ENCODE peak calls at places on chromosome 9, in seven cellular contexts. V is RWPE1, K is neural progenitor cell, O is A549, B is GM20000, P is dorsolateral prefrontal cortex, X is GM10248. E is an unnamed sample.

GRCh38 chr9:130286781-130287428 is 21.3 kb downstream of the HMCN2 start:
- DNase-seq in V (no peak), K (no peak), O (no peak), B (no peak), P (no peak), X (no peak), E (no peak)

GRCh38 chr9:101138516-101138915 is 110.0 kb downstream of the PLPPR1 start:
- DNase-seq in V (no peak), K (no peak), O (no peak), B (no peak), P (no peak), X (no peak), E (no peak)

GRCh38 chr9:136140966-136141365 is 22.3 kb upstream of the TMEM250 start:
- DNase-seq in V (no peak), K (no peak), O (no peak), B (no peak), P (no peak), X (no peak), E (no peak)

GRCh38 chr9:20854444-20854843 is 170.4 kb downstream of the FOCAD start:
- DNase-seq in V (no peak), K (no peak), O (no peak), B (no peak), P (no peak), X (no peak), E (no peak)

GRCh38 chr9:9142001-9142400 is 1342.4 kb upstream of the DMAC1 start:
- DNase-seq in V (no peak), K (peak; percentile 8), O (no peak), B (no peak), P (no peak), X (no peak), E (no peak)

GRCh38 chr9:6068983-6069382 is 53.6 kb upstream of the RANBP6 start:
- DNase-seq in V (no peak), K (no peak), O (no peak), B (peak; percentile 70), P (no peak), X (peak; percentile 74), E (no peak)

GRCh38 chr9:29966247-29966646 is 2393.0 kb upstream of the C9orf72 start:
- DNase-seq in V (peak; percentile 46), K (no peak), O (no peak), B (no peak), P (no peak), X (no peak), E (peak; percentile 56)

GRCh38 chr9:114501786-114502682 is 3.2 kb downstream of the WHRN start:
- DNase-seq in V (peak; percentile 75), K (peak; percentile 83), O (peak; percentile 53), B (no peak), P (peak; percentile 48), X (no peak), E (no peak)

GRCh38 chr9:131391504-131391903 is 2.4 kb upstream of the PRRC2B start:
- DNase-seq in V (no peak), K (no peak), O (no peak), B (no peak), P (no peak), X (no peak), E (no peak)

GRCh38 chr9:73154760-73155159 is 3.1 kb downstream of the ANXA1 start:
- DNase-seq in V (no peak), K (no peak), O (no peak), B (no peak), P (no peak), X (no peak), E (no peak)

GRCh38 chr9:129313331-129313955 is 135.4 kb upstream of the IER5L start:
- DNase-seq in V (no peak), K (no peak), O (no peak), B (no peak), P (peak; percentile 10), X (peak; percentile 13), E (no peak)

GRCh38 chr9:108439967-108440366 is 415.8 kb downstream of the ACTL7B start:
- DNase-seq in V (peak; percentile 68), K (no peak), O (no peak), B (no peak), P (no peak), X (no peak), E (peak; percentile 82)

GRCh38 chr9:137955224-137955570 is 77.6 kb downstream of the CACNA1B start:
- DNase-seq in V (no peak), K (no peak), O (no peak), B (no peak), P (no peak), X (peak; percentile 10), E (no peak)

GRCh38 chr9:126613656-126614055 is at the start of gene LMX1B:
- DNase-seq in V (peak; percentile 85), K (peak; percentile 88), O (peak; percentile 89), B (peak; percentile 45), P (no peak), X (no peak), E (no peak)

GRCh38 chr9:86352440-86353106 is 1.6 kb downstream of the TUT7 start:
- DNase-seq in V (no peak), K (no peak), O (no peak), B (peak; percentile 32), P (no peak), X (no peak), E (no peak)

GRCh38 chr9:13787234-13787833 is 507.8 kb upstream of the MPDZ start:
- DNase-seq in V (no peak), K (no peak), O (no peak), B (no peak), P (no peak), X (no peak), E (no peak)

GRCh38 chr9:128819716-128820664 is 1.7 kb downstream of the ENDOG start:
- DNase-seq in V (no peak), K (peak; percentile 25), O (no peak), B (no peak), P (peak; percentile 41), X (no peak), E (peak; percentile 17)

GRCh38 chr9:123947326-123947725 is 17.4 kb upstream of the DENND1A start:
- DNase-seq in V (no peak), K (no peak), O (no peak), B (no peak), P (no peak), X (no peak), E (no peak)

GRCh38 chr9:137113385-137114159 is 961 bp downstream of the DPP7 start:
- DNase-seq in V (no peak), K (no peak), O (no peak), B (peak; percentile 79), P (no peak), X (peak; percentile 58), E (no peak)

GRCh38 chr9:96413312-96414221 is 4.6 kb downstream of the ZNF367 start:
- DNase-seq in V (no peak), K (no peak), O (no peak), B (no peak), P (peak; percentile 34), X (peak; percentile 34), E (no peak)

GRCh38 chr9:5838884-5839571 is 6.1 kb upstream of the ERMP1 start:
- DNase-seq in V (peak; percentile 76), K (no peak), O (peak; percentile 96), B (no peak), P (no peak), X (no peak), E (peak; percentile 61)

GRCh38 chr9:93087971-93088655 is 7.9 kb upstream of the CARD19 start:
- DNase-seq in V (no peak), K (peak; percentile 0), O (no peak), B (no peak), P (no peak), X (no peak), E (no peak)

GRCh38 chr9:98538626-98539031 is 170.1 kb downstream of the GABBR2 start:
- DNase-seq in V (no peak), K (no peak), O (no peak), B (no peak), P (no peak), X (no peak), E (peak; percentile 12)

GRCh38 chr9:98539954-98540353 is 168.8 kb downstream of the GABBR2 start:
- DNase-seq in V (no peak), K (no peak), O (no peak), B (no peak), P (no peak), X (no peak), E (no peak)

GRCh38 chr9:98536542-98537173 is 172.1 kb downstream of the GABBR2 start:
- DNase-seq in V (no peak), K (peak; percentile 31), O (no peak), B (peak; percentile 45), P (no peak), X (peak; percentile 59), E (no peak)

GRCh38 chr9:98540476-98540875 is 168.3 kb downstream of the GABBR2 start:
- DNase-seq in V (no peak), K (no peak), O (no peak), B (no peak), P (no peak), X (no peak), E (no peak)

DNA sequence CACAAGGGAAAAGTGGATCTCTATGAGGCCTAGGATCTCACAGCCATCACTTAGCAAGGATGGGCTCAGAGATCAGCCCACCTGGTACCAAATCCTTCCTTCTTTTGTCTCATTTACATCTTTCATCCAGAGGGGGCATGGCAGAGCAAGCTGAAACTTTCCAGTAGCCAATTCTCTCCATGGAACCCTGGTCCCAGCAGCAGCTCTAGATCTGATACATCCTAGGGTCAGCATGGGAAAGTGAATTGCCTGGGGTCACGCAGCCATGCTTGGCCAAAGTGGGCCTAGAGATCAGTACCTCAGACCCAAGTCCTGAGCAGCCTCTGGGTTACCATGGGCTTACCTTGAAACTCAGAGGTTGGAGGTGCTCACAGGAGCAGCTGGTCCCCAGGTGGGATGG is 170.5 kb downstream of the GABBR2 start:
- DNase-seq in V (no peak), K (no peak), O (no peak), B (no peak), P (no peak), X (no peak), E (no peak)
- TF ChIP-seq CTCF in V (no peak), K (no peak), O (no peak), B (no peak), P (no peak), X (no peak), E (peak; percentile 15)

GRCh38 chr9:37430841-37431597 is 8.5 kb downstream of the GRHPR start:
- DNase-seq in V (no peak), K (peak; percentile 73), O (no peak), B (no peak), P (peak; percentile 86), X (no peak), E (no peak)
- TF ChIP-seq CTCF in V (no peak), K (peak; percentile 34), O (no peak), B (no peak), P (peak; percentile 65), X (no peak), E (no peak)

GRCh38 chr9:33813712-33814641 is 3.0 kb upstream of the UBE2R2 start:
- DNase-seq in V (peak; percentile 48), K (peak; percentile 33), O (peak; percentile 62), B (peak; percentile 49), P (no peak), X (peak; percentile 44), E (peak; percentile 90)
- TF ChIP-seq CTCF in V (peak; percentile 85), K (peak; percentile 69), O (peak; percentile 85), B (no peak), P (peak; percentile 87), X (peak; percentile 37), E (peak; percentile 91)

DNA sequence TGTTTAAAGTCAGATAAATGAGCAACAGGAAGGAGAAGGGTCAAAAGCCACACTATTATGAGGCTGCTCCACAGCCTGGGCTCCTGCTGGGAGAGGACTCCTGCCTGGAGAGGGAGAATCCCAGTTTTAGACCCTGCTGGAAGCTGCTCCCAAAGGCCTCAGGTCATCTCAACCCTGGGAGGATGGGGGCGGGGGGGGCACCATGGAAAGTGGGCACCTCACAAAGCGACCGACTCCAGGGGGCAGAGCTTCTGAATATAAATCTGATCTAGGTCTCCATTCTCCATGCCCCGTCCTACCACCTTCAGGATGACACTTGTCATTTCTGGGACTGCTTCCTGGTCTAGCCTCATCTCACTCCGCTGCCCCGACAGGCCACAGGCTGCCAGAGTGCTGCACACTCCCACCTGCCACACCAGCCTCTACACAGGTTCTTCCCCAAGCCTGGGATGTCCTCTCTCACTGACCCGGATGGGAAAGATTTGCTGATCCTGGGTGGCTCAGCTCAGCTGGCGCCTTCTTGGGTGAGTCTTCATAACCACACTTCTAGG is 183.4 kb downstream of the GAPVD1 start:
- DNase-seq in V (no peak), K (no peak), O (no peak), B (no peak), P (no peak), X (no peak), E (no peak)
- TF ChIP-seq CTCF in V (no peak), K (no peak), O (no peak), B (no peak), P (no peak), X (no peak), E (no peak)

E was measured in foreskin keratinocyte.